ENCODE peak calls at places on chromosomes 2 and 18, in six cellular contexts. E is transverse colon; G is stimulated activated CD8-positive, alpha-beta memory T cell treated with anti-CD3 and anti-CD28 coated beads, Interleukin-4, amount 100 ng/mL, for 4 hours; L is NCI-H1436; T is activated T-cell treated with anti-CD3 and anti-CD28 coated beads, Interleukin-2, amount 50 U/mL, for 1 hour; N is stimulated activated CD4-positive, alpha-beta T cell treated with anti-CD3 and anti-CD28 coated beads, Interleukin-1b, Interleukin-23, amount 100 ng/mL, for 24 hours. A is an unnamed sample.

GRCh38 chr2:27932396-27932795 is 41.9 kb downstream of the BABAM2 start:
- DNase-seq in N (no peak), E (no peak), L (no peak), T (no peak), G (no peak), A (no peak)

GRCh38 chr18:8514409-8514808 is 94.8 kb upstream of the RAB12 start:
- DNase-seq in N (no peak), G (no peak), T (no peak), E (no peak), L (no peak), A (no peak)

GRCh38 chr18:67818432-67818831 is 301.9 kb upstream of the DSEL start:
- DNase-seq in L (no peak), N (no peak), E (no peak), G (no peak), T (no peak), A (no peak)

GRCh38 chr2:225270861-225271260 is 128.6 kb upstream of the NYAP2 start:
- DNase-seq in T (no peak), G (no peak), N (no peak), L (peak), E (no peak), A (peak)

GRCh38 chr18:62713651-62714247 is 1.6 kb upstream of the PHLPP1 start:
- DNase-seq in G (no peak), L (no peak), T (no peak), E (no peak), N (no peak), A (no peak)

GRCh38 chr2:192250961-192251360 is 56.2 kb upstream of the TMEFF2 start:
- DNase-seq in N (no peak), L (no peak), G (no peak), E (no peak), T (no peak), A (no peak)

GRCh38 chr2:218569661-218570500 is 1.2 kb downstream of the CNOT9 start:
- DNase-seq in N (no peak), G (no peak), E (peak), T (no peak), L (no peak), A (no peak)

GRCh38 chr2:194602750-194603149 is 1054.3 kb upstream of the SLC39A10 start:
- DNase-seq in L (no peak), T (no peak), E (no peak), G (no peak), N (no peak), A (no peak)

GRCh38 chr2:152465541-152465940 is 130.6 kb downstream of the FMNL2 start:
- DNase-seq in G (no peak), T (no peak), N (no peak), E (no peak), L (no peak), A (no peak)

GRCh38 chr2:138827426-138828054 is 47.4 kb upstream of the NXPH2 start:
- DNase-seq in E (no peak), T (no peak), G (no peak), L (peak), N (no peak), A (peak)

GRCh38 chr2:197300139-197300538 is 10.4 kb downstream of the ANKRD44 start:
- DNase-seq in N (no peak), T (no peak), E (no peak), G (no peak), L (no peak), A (no peak)

GRCh38 chr2:118801154-118801553 is 46.3 kb downstream of the EN1 start:
- DNase-seq in L (no peak), T (no peak), G (no peak), E (no peak), N (no peak), A (no peak)

GRCh38 chr2:223414646-223415045 is 187.5 kb downstream of the SCG2 start:
- DNase-seq in G (no peak), T (no peak), L (no peak), E (no peak), N (no peak), A (no peak)

GRCh38 chr2:197258580-197258979 is 52.0 kb downstream of the ANKRD44 start:
- DNase-seq in N (no peak), G (no peak), L (no peak), T (no peak), E (no peak), A (peak)

GRCh38 chr2:174180165-174180724 is 68.1 kb downstream of the OLA1 start:
- DNase-seq in G (no peak), T (no peak), E (no peak), L (no peak), N (no peak), A (no peak)

GRCh38 chr2:44237221-44237620 is 38.1 kb upstream of the SLC3A1 start:
- DNase-seq in G (no peak), L (no peak), N (no peak), E (no peak), T (no peak), A (no peak)

GRCh38 chr2:162795312-162795711 is 43.3 kb downstream of the KCNH7 start:
- DNase-seq in E (peak), G (no peak), T (no peak), N (no peak), L (no peak), A (no peak)

GRCh38 chr2:233643128-233643527 is 6.9 kb downstream of the UGT1A10 start:
- DNase-seq in G (no peak), T (no peak), N (no peak), L (no peak), E (peak), A (no peak)